ENCODE peak calls at places on chromosomes 16 and 17, in seven cellular contexts. R is islet precursor cell, Z is fibroblast of lung, Q is ELR, E is neural progenitor cell, X is mesenchymal stem cell, U is colonic mucosa. Y is an unnamed sample.

GRCh38 chr17:72116692-72117469 is 3.9 kb upstream of the SOX9 start:
- DNase-seq in R (peak), Z (peak), Q (peak), E (peak), X (peak), U (peak), Y (no peak)

GRCh38 chr17:37259030-37259735 is 116.6 kb upstream of the C17orf78 start:
- DNase-seq in R (no peak), Z (peak), Q (peak), E (no peak), X (peak), U (no peak), Y (no peak)

GRCh38 chr17:76511562-76512365 is 10.5 kb upstream of the RHBDF2 start:
- DNase-seq in R (no peak), Z (no peak), Q (no peak), E (no peak), X (no peak), U (no peak), Y (no peak)

GRCh38 chr17:1324201-1324750 is 44.8 kb downstream of the TRARG1 start:
- DNase-seq in R (no peak), Z (no peak), Q (no peak), E (no peak), X (no peak), U (no peak), Y (peak)

GRCh38 chr17:43540821-43541674 is 5.1 kb downstream of the ETV4 start:
- DNase-seq in R (no peak), Z (no peak), Q (no peak), E (peak), X (peak), U (no peak), Y (no peak)

GRCh38 chr16:67969286-67970039 is 1.0 kb upstream of the SLC12A4 start:
- DNase-seq in R (peak), Z (no peak), Q (peak), E (peak), X (peak), U (no peak), Y (peak)

GRCh38 chr16:46830417-46830901 is 521 bp downstream of the C16orf87 start:
- DNase-seq in R (no peak), Z (peak), Q (peak), E (peak), X (no peak), U (peak), Y (peak)

GRCh38 chr17:64323774-64324173 is 60.7 kb upstream of the TEX2 start:
- DNase-seq in R (no peak), Z (no peak), Q (no peak), E (no peak), X (no peak), U (no peak), Y (no peak)

GRCh38 chr17:37792787-37793186 is 47.9 kb upstream of the HNF1B start:
- DNase-seq in R (no peak), Z (peak), Q (peak), E (peak), X (peak), U (no peak), Y (no peak)

GRCh38 chr17:2283302-2283701 is 20.3 kb downstream of the SMG6 start:
- DNase-seq in R (peak), Z (no peak), Q (peak), E (no peak), X (peak), U (no peak), Y (no peak)

GRCh38 chr17:17179371-17179827 is 26.7 kb downstream of the PLD6 start:
- DNase-seq in R (no peak), Z (peak), Q (peak), E (no peak), X (no peak), U (no peak), Y (no peak)

GRCh38 chr17:50908860-50909764 is 43.0 kb upstream of the TOB1 start:
- DNase-seq in R (peak), Z (no peak), Q (no peak), E (peak), X (no peak), U (no peak), Y (no peak)

GRCh38 chr16:85690469-85691064 is 1.8 kb upstream of the GINS2 start:
- DNase-seq in R (no peak), Z (no peak), Q (no peak), E (no peak), X (peak), U (no peak), Y (no peak)

GRCh38 chr17:17749921-17750320 is 68.7 kb downstream of the RAI1 start:
- DNase-seq in R (peak), Z (peak), Q (peak), E (peak), X (peak), U (peak), Y (peak)

GRCh38 chr16:66714659-66715307 is 18.2 kb upstream of the CMTM4 start:
- DNase-seq in R (no peak), Z (no peak), Q (peak), E (no peak), X (no peak), U (peak), Y (no peak)

GRCh38 chr16:89822188-89823086 is 5.8 kb upstream of the SPIRE2 start:
- DNase-seq in R (peak), Z (no peak), Q (no peak), E (peak), X (no peak), U (peak), Y (no peak)

GRCh38 chr17:3959295-3959899 is 4.8 kb downstream of the ATP2A3 start:
- DNase-seq in R (no peak), Z (peak), Q (peak), E (no peak), X (peak), U (peak), Y (no peak)

GRCh38 chr16:86095906-86096485 is 197.0 kb downstream of the IRF8 start:
- DNase-seq in R (no peak), Z (no peak), Q (no peak), E (no peak), X (no peak), U (no peak), Y (no peak)

GRCh38 chr16:66238696-66239095 is 127.8 kb upstream of the CDH5 start:
- DNase-seq in R (no peak), Z (peak), Q (no peak), E (no peak), X (no peak), U (no peak), Y (no peak)

GRCh38 chr16:10080031-10080772 is 102.0 kb downstream of the GRIN2A start:
- DNase-seq in R (peak), Z (peak), Q (peak), E (no peak), X (peak), U (no peak), Y (peak)

GRCh38 chr17:81427446-81428120 is 32.3 kb downstream of the BAHCC1 start:
- DNase-seq in R (no peak), Z (no peak), Q (no peak), E (peak), X (no peak), U (peak), Y (no peak)